ENCODE peak calls at places on chromosomes 16 and 17, in eight cellular contexts. One of them, this sample, is unnamed.

GRCh38 chr16:52671560-52671959 is 124.6 kb upstream of the TOX3 start:
- DNase-seq in OCI-LY7: no peak
- DNase-seq in astrocyte: no peak
- DNase-seq in neural progenitor cell: no peak
- DNase-seq in mammary epithelial cell: no peak
- DNase-seq in GM23338: no peak
- DNase-seq in fibroblast of lung: no peak
- DNase-seq in DND-41: no peak
- DNase-seq in this sample: no peak

GRCh38 chr16:84247844-84248243 is 8.0 kb upstream of the KCNG4 start:
- DNase-seq in OCI-LY7: no peak
- DNase-seq in fibroblast of lung: no peak
- DNase-seq in astrocyte: peak; percentile 18
- DNase-seq in DND-41: no peak
- DNase-seq in mammary epithelial cell: peak; percentile 72
- DNase-seq in neural progenitor cell: no peak
- DNase-seq in GM23338: no peak
- DNase-seq in this sample: no peak

GRCh38 chr17:77095461-77095860 is 45.3 kb upstream of the SEC14L1 start:
- DNase-seq in fibroblast of lung: no peak
- DNase-seq in GM23338: no peak
- DNase-seq in neural progenitor cell: no peak
- DNase-seq in astrocyte: no peak
- DNase-seq in OCI-LY7: no peak
- DNase-seq in DND-41: no peak
- DNase-seq in mammary epithelial cell: no peak
- DNase-seq in this sample: no peak

GRCh38 chr17:8494506-8495111 is 58.9 kb downstream of the NDEL1 start:
- DNase-seq in OCI-LY7: no peak
- DNase-seq in GM23338: no peak
- DNase-seq in DND-41: no peak
- DNase-seq in mammary epithelial cell: no peak
- DNase-seq in astrocyte: no peak
- DNase-seq in fibroblast of lung: no peak
- DNase-seq in neural progenitor cell: no peak
- DNase-seq in this sample: no peak

GRCh38 chr17:352421-353212 is at the start of gene RPH3AL:
- DNase-seq in astrocyte: peak; percentile 20
- DNase-seq in mammary epithelial cell: no peak
- DNase-seq in DND-41: no peak
- DNase-seq in GM23338: peak; percentile 51
- DNase-seq in OCI-LY7: no peak
- DNase-seq in fibroblast of lung: no peak
- DNase-seq in neural progenitor cell: peak; percentile 67
- DNase-seq in this sample: no peak

GRCh38 chr16:68448360-68448970 is at the start of gene SMPD3:
- DNase-seq in astrocyte: peak; percentile 98
- DNase-seq in OCI-LY7: peak; percentile 100
- DNase-seq in mammary epithelial cell: peak; percentile 98
- DNase-seq in neural progenitor cell: peak; percentile 100
- DNase-seq in DND-41: peak; percentile 100
- DNase-seq in fibroblast of lung: peak; percentile 99
- DNase-seq in GM23338: peak; percentile 100
- DNase-seq in this sample: peak; percentile 54

GRCh38 chr17:32527146-32527545 is 40.4 kb downstream of the CDK5R1 start:
- DNase-seq in OCI-LY7: no peak
- DNase-seq in GM23338: no peak
- DNase-seq in fibroblast of lung: no peak
- DNase-seq in mammary epithelial cell: no peak
- DNase-seq in neural progenitor cell: no peak
- DNase-seq in DND-41: no peak
- DNase-seq in astrocyte: no peak
- DNase-seq in this sample: no peak

GRCh38 chr16:47687694-47688093 is 226.6 kb downstream of the PHKB start:
- DNase-seq in fibroblast of lung: no peak
- DNase-seq in neural progenitor cell: no peak
- DNase-seq in OCI-LY7: no peak
- DNase-seq in mammary epithelial cell: peak; percentile 11
- DNase-seq in astrocyte: no peak
- DNase-seq in DND-41: no peak
- DNase-seq in GM23338: no peak
- DNase-seq in this sample: no peak

GRCh38 chr16:49544828-49545227 is 171.2 kb downstream of the C16orf78 start:
- DNase-seq in mammary epithelial cell: no peak
- DNase-seq in DND-41: no peak
- DNase-seq in astrocyte: no peak
- DNase-seq in fibroblast of lung: no peak
- DNase-seq in GM23338: no peak
- DNase-seq in OCI-LY7: no peak
- DNase-seq in neural progenitor cell: no peak
- DNase-seq in this sample: no peak

GRCh38 chr16:49546735-49547134 is 173.1 kb downstream of the C16orf78 start:
- DNase-seq in fibroblast of lung: no peak
- DNase-seq in OCI-LY7: no peak
- DNase-seq in mammary epithelial cell: no peak
- DNase-seq in GM23338: no peak
- DNase-seq in DND-41: no peak
- DNase-seq in neural progenitor cell: peak; percentile 51
- DNase-seq in astrocyte: no peak
- DNase-seq in this sample: no peak

GRCh38 chr16:49546059-49546458 is 172.5 kb downstream of the C16orf78 start:
- DNase-seq in fibroblast of lung: no peak
- DNase-seq in OCI-LY7: no peak
- DNase-seq in astrocyte: no peak
- DNase-seq in neural progenitor cell: no peak
- DNase-seq in mammary epithelial cell: no peak
- DNase-seq in GM23338: no peak
- DNase-seq in DND-41: no peak
- DNase-seq in this sample: no peak

GRCh38 chr16:49543315-49543946 is 169.8 kb downstream of the C16orf78 start:
- DNase-seq in astrocyte: no peak
- DNase-seq in mammary epithelial cell: no peak
- DNase-seq in neural progenitor cell: peak; percentile 72
- DNase-seq in fibroblast of lung: no peak
- DNase-seq in DND-41: no peak
- DNase-seq in OCI-LY7: no peak
- DNase-seq in GM23338: peak; percentile 45
- DNase-seq in this sample: no peak

DNA sequence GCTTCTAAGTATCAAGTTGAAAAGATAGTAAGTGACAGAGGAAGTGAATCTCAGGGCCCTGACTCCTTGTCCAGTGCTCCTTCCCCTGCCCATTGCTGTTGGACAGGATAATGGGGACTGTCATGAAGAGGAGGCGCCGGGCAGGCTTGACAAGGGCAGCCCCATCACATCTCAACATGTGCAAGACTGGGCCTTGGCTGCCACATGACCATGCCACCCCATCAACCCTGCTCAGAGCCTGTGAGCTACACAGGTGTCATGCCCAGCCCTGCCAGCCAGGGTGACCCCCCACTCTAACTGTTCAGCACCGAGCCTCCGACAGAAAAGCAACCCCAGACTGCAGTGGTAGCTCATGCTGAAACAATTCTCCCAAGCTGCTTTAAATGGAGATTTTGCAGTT is 171.6 kb downstream of the C16orf78 start:
- DNase-seq in OCI-LY7: no peak
- DNase-seq in neural progenitor cell: no peak
- DNase-seq in DND-41: no peak
- DNase-seq in mammary epithelial cell: no peak
- DNase-seq in fibroblast of lung: no peak
- DNase-seq in GM23338: no peak
- DNase-seq in astrocyte: no peak
- DNase-seq in this sample: no peak
- H4K20me1 ChIP-seq in OCI-LY7: no peaks in the 10 kb centered on the region
- H4K20me1 ChIP-seq in neural progenitor cell: peaks cover 81% of the 10 kb centered on the region
- H4K20me1 ChIP-seq in DND-41: no peaks in the 10 kb centered on the region
- H4K20me1 ChIP-seq in mammary epithelial cell: no peaks in the 10 kb centered on the region
- H4K20me1 ChIP-seq in fibroblast of lung: no peaks in the 10 kb centered on the region
- H4K20me1 ChIP-seq in GM23338: no peaks in the 10 kb centered on the region
- H4K20me1 ChIP-seq in astrocyte: peaks cover 5% of the 10 kb centered on the region
- H4K20me1 ChIP-seq in this sample: no peaks in the 10 kb centered on the region

GRCh38 chr17:46086821-46087220 is 87.8 kb downstream of the STH start:
- DNase-seq in fibroblast of lung: no peak
- DNase-seq in GM23338: no peak
- DNase-seq in astrocyte: no peak
- DNase-seq in OCI-LY7: no peak
- DNase-seq in DND-41: no peak
- DNase-seq in neural progenitor cell: no peak
- DNase-seq in mammary epithelial cell: no peak
- DNase-seq in this sample: no peak

GRCh38 chr17:46088595-46088994 is 89.5 kb downstream of the STH start:
- DNase-seq in astrocyte: no peak
- DNase-seq in neural progenitor cell: no peak
- DNase-seq in fibroblast of lung: no peak
- DNase-seq in GM23338: no peak
- DNase-seq in mammary epithelial cell: no peak
- DNase-seq in DND-41: no peak
- DNase-seq in OCI-LY7: no peak
- DNase-seq in this sample: no peak

GRCh38 chr17:46082293-46082692 is 83.2 kb downstream of the STH start:
- DNase-seq in fibroblast of lung: no peak
- DNase-seq in astrocyte: no peak
- DNase-seq in neural progenitor cell: no peak
- DNase-seq in DND-41: no peak
- DNase-seq in OCI-LY7: no peak
- DNase-seq in mammary epithelial cell: no peak
- DNase-seq in GM23338: no peak
- DNase-seq in this sample: no peak

GRCh38 chr17:46089389-46089965 is 90.4 kb downstream of the STH start:
- DNase-seq in OCI-LY7: no peak
- DNase-seq in astrocyte: no peak
- DNase-seq in fibroblast of lung: no peak
- DNase-seq in DND-41: no peak
- DNase-seq in mammary epithelial cell: no peak
- DNase-seq in GM23338: no peak
- DNase-seq in neural progenitor cell: no peak
- DNase-seq in this sample: no peak

DNA sequence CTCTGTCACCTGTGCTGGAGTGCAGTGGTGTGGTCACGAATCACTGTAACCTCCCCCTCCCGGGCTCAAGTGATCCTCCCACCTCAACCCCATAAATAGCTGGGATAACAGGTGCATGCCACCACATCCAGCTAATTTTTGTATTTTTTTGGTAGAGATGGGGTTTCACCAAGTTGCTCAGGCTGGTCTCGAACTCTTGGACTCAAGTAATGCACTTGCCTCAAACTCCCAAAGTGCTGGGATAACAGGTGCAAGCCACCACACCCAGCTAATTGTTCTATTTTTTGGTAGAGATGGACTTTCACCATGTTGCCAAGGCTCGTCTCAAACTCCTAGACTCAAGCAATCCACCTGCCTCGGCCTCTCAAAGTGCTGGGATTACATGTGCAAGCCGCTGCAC is 86.5 kb downstream of the STH start:
- DNase-seq in mammary epithelial cell: no peak
- DNase-seq in OCI-LY7: no peak
- DNase-seq in neural progenitor cell: no peak
- DNase-seq in GM23338: no peak
- DNase-seq in DND-41: no peak
- DNase-seq in astrocyte: no peak
- DNase-seq in fibroblast of lung: no peak
- DNase-seq in this sample: no peak
- H3K79me2 ChIP-seq in mammary epithelial cell: peaks cover 82% of the 10 kb centered on the region
- H3K79me2 ChIP-seq in OCI-LY7: peaks cover 61% of the 10 kb centered on the region
- H3K79me2 ChIP-seq in neural progenitor cell: peaks cover 97% of the 10 kb centered on the region
- H3K79me2 ChIP-seq in GM23338: peaks cover 98% of the 10 kb centered on the region
- H3K79me2 ChIP-seq in DND-41: peaks cover 99% of the 10 kb centered on the region
- H3K79me2 ChIP-seq in astrocyte: peaks cover 96% of the 10 kb centered on the region
- H3K79me2 ChIP-seq in fibroblast of lung: peaks cover 27% of the 10 kb centered on the region
- H3K79me2 ChIP-seq in this sample: peaks cover 52% of the 10 kb centered on the region

DNA sequence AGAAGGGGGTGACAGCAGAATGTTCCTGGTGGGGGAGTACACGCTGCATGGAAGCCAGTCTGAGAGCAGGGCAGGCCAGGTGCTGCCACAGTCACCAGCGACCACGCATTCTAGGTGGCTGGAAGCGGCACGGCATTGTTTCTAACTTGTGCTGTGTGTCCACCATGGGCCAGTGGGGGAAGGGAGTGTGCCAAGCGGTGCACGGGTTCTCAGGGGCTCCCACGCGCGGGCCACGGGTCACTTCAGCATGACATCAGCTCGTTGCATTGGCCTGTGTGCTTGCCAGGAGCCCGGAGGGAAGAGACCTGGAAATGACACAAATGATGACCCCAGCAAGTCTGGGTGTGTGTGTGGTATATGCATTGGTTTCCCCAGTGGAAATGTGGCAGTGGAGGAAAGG is 164.9 kb upstream of the PLCG2 start:
- DNase-seq in mammary epithelial cell: no peak
- DNase-seq in neural progenitor cell: no peak
- DNase-seq in DND-41: no peak
- DNase-seq in astrocyte: no peak
- DNase-seq in fibroblast of lung: no peak
- DNase-seq in OCI-LY7: no peak
- DNase-seq in GM23338: no peak
- DNase-seq in this sample: no peak
- H4K20me1 ChIP-seq in mammary epithelial cell: no peaks in the 10 kb centered on the region
- H4K20me1 ChIP-seq in neural progenitor cell: peaks cover 51% of the 10 kb centered on the region
- H4K20me1 ChIP-seq in DND-41: peaks cover 75% of the 10 kb centered on the region
- H4K20me1 ChIP-seq in astrocyte: peaks cover 100% of the 10 kb centered on the region
- H4K20me1 ChIP-seq in fibroblast of lung: no peaks in the 10 kb centered on the region
- H4K20me1 ChIP-seq in OCI-LY7: no peaks in the 10 kb centered on the region
- H4K20me1 ChIP-seq in GM23338: peaks cover 13% of the 10 kb centered on the region
- H4K20me1 ChIP-seq in this sample: no peaks in the 10 kb centered on the region

GRCh38 chr17:78870621-78871020 is 30.0 kb upstream of the USP36 start:
- DNase-seq in neural progenitor cell: no peak
- DNase-seq in astrocyte: no peak
- DNase-seq in GM23338: no peak
- DNase-seq in mammary epithelial cell: no peak
- DNase-seq in fibroblast of lung: no peak
- DNase-seq in OCI-LY7: no peak
- DNase-seq in DND-41: no peak
- DNase-seq in this sample: no peak

GRCh38 chr17:78875331-78875730 is 27.7 kb downstream of the CEP295NL start:
- DNase-seq in astrocyte: no peak
- DNase-seq in GM23338: no peak
- DNase-seq in mammary epithelial cell: no peak
- DNase-seq in fibroblast of lung: no peak
- DNase-seq in neural progenitor cell: no peak
- DNase-seq in OCI-LY7: no peak
- DNase-seq in DND-41: no peak
- DNase-seq in this sample: no peak

GRCh38 chr17:78873519-78874340 is 29.3 kb downstream of the CEP295NL start:
- DNase-seq in OCI-LY7: no peak
- DNase-seq in DND-41: no peak
- DNase-seq in mammary epithelial cell: peak; percentile 21
- DNase-seq in GM23338: no peak
- DNase-seq in fibroblast of lung: peak; percentile 62
- DNase-seq in neural progenitor cell: peak; percentile 33
- DNase-seq in astrocyte: peak; percentile 74
- DNase-seq in this sample: no peak

GRCh38 chr17:78875738-78876597 is 27.0 kb downstream of the CEP295NL start:
- DNase-seq in fibroblast of lung: peak; percentile 30
- DNase-seq in astrocyte: peak; percentile 52
- DNase-seq in neural progenitor cell: no peak
- DNase-seq in DND-41: no peak
- DNase-seq in mammary epithelial cell: no peak
- DNase-seq in GM23338: no peak
- DNase-seq in OCI-LY7: no peak
- DNase-seq in this sample: no peak

DNA sequence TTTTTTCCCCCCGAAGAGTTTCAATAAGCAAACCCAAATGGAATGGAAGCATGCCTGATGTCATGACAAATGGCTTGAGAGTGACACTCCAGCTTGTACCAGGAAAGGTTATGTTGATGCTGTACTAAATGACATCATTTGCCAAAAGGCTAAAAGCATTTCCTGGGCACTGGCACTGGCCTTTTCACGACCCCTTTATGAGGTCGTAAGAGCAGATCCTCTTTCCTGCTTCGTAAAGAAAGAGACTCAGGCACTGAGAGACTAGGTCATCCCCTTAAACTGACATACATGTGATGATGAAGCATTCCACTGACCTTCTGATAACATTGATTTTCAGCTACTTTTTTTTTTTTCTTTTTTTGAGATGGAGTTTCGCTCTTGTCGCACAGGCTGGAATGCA is 30.5 kb downstream of the CEP295NL start:
- DNase-seq in GM23338: no peak
- DNase-seq in neural progenitor cell: no peak
- DNase-seq in mammary epithelial cell: no peak
- DNase-seq in astrocyte: no peak
- DNase-seq in DND-41: no peak
- DNase-seq in fibroblast of lung: no peak
- DNase-seq in OCI-LY7: no peak
- DNase-seq in this sample: no peak
- H3K79me2 ChIP-seq in GM23338: peaks cover 4% of the 10 kb centered on the region
- H3K79me2 ChIP-seq in neural progenitor cell: peaks cover 6% of the 10 kb centered on the region
- H3K79me2 ChIP-seq in mammary epithelial cell: no peaks in the 10 kb centered on the region
- H3K79me2 ChIP-seq in astrocyte: peaks cover 36% of the 10 kb centered on the region
- H3K79me2 ChIP-seq in DND-41: no peaks in the 10 kb centered on the region
- H3K79me2 ChIP-seq in fibroblast of lung: peaks cover 38% of the 10 kb centered on the region
- H3K79me2 ChIP-seq in OCI-LY7: no peaks in the 10 kb centered on the region
- H3K79me2 ChIP-seq in this sample: no peaks in the 10 kb centered on the region

This sample was measured in keratinocyte.